ENCODE peak calls at places on chromosomes 5 and 9, in eight cellular contexts. G, O, L, J, Y, Z, C and S are unnamed samples.

GRCh38 chr5:173733831-173734491 is 117.5 kb upstream of the BOD1 start:
- DNase-seq in Z (no peak), C (no peak), Y (peak; percentile 74), O (peak; percentile 61), J (no peak), G (no peak), L (no peak), S (peak; percentile 26)

GRCh38 chr9:6944896-6945295 is 187.1 kb downstream of the KDM4C start:
- DNase-seq in L (no peak), G (peak; percentile 48), O (no peak), Z (no peak), Y (no peak), J (no peak), C (peak; percentile 43), S (no peak)

GRCh38 chr5:83022334-83022733 is 54.9 kb downstream of the TMEM167A start:
- DNase-seq in O (no peak), Y (no peak), C (no peak), J (no peak), L (no peak), Z (no peak), G (no peak), S (no peak)

GRCh38 chr5:34609951-34610431 is 46.1 kb upstream of the RAI14 start:
- DNase-seq in G (no peak), Z (no peak), O (no peak), L (no peak), J (no peak), C (peak; percentile 69), Y (no peak), S (no peak)

GRCh38 chr5:72307968-72308852 is 11.8 kb downstream of the MRPS27 start:
- DNase-seq in Z (peak; percentile 92), G (peak; percentile 99), O (peak; percentile 97), C (peak; percentile 98), L (peak; percentile 99), J (peak; percentile 98), Y (peak; percentile 91), S (peak; percentile 96)

GRCh38 chr5:176837707-176838115 is 27.4 kb downstream of the UNC5A start:
- DNase-seq in L (peak; percentile 89), O (peak; percentile 43), Z (peak; percentile 61), C (peak; percentile 86), J (peak; percentile 92), Y (no peak), G (peak; percentile 86), S (no peak)

GRCh38 chr9:75181748-75182147 is 93.4 kb downstream of the OSTF1 start:
- DNase-seq in Y (no peak), Z (no peak), O (no peak), L (no peak), J (peak; percentile 27), C (peak; percentile 54), G (peak; percentile 86), S (no peak)

GRCh38 chr5:170434953-170435605 is 45.9 kb upstream of the KCNMB1 start:
- DNase-seq in C (peak; percentile 52), O (peak; percentile 44), J (peak; percentile 68), Y (peak; percentile 56), G (peak; percentile 35), Z (peak; percentile 45), L (peak; percentile 85), S (peak; percentile 40)

GRCh38 chr5:149240354-149240998 is 31.2 kb upstream of the AFAP1L1 start:
- DNase-seq in O (peak; percentile 11), Y (no peak), Z (peak; percentile 87), L (no peak), J (no peak), C (no peak), G (no peak), S (no peak)

GRCh38 chr5:151020304-151021031 is at the start of gene GPX3:
- DNase-seq in J (no peak), C (peak; percentile 42), Y (peak; percentile 48), G (peak; percentile 54), L (peak; percentile 97), O (peak; percentile 53), Z (peak; percentile 27), S (peak; percentile 71)

GRCh38 chr9:110126986-110127864 is 80.7 kb downstream of the C9orf152 start:
- DNase-seq in G (peak; percentile 72), Y (no peak), O (no peak), Z (no peak), L (peak; percentile 90), J (no peak), C (no peak), S (no peak)

GRCh38 chr5:128491291-128491690 is 46.8 kb downstream of the FBN2 start:
- DNase-seq in Z (no peak), C (no peak), L (no peak), Y (no peak), O (no peak), G (peak; percentile 78), J (no peak), S (no peak)

GRCh38 chr9:114247086-114247485 is 75.8 kb upstream of the ORM1 start:
- DNase-seq in C (no peak), Y (no peak), Z (no peak), J (no peak), G (no peak), O (no peak), L (no peak), S (no peak)

GRCh38 chr9:4099961-4100360 is 199.9 kb downstream of the GLIS3 start:
- DNase-seq in Y (no peak), C (no peak), O (no peak), Z (no peak), G (peak; percentile 87), L (no peak), J (no peak), S (no peak)

GRCh38 chr9:95862343-95862742 is 13.1 kb upstream of the ERCC6L2 start:
- DNase-seq in G (no peak), C (no peak), Z (no peak), Y (no peak), L (no peak), O (no peak), J (no peak), S (no peak)

GRCh38 chr9:6106576-6107339 is 91.3 kb upstream of the RANBP6 start:
- DNase-seq in O (no peak), C (no peak), J (peak; percentile 100), Y (no peak), G (peak; percentile 19), Z (no peak), L (no peak), S (peak; percentile 9)

GRCh38 chr5:127080001-127080478 is 6.7 kb upstream of the C5orf63 start:
- DNase-seq in L (no peak), O (no peak), G (no peak), J (peak; percentile 24), C (no peak), Y (no peak), Z (no peak), S (peak; percentile 76)